ENCODE peak calls at places on chromosomes 12 and 14, in five cellular contexts. U is WTC11, I is endothelial cell of umbilical vein, T is HepG2, M is A549. R is an unnamed sample.

GRCh38 chr12:46470975-46471374 is 98.4 kb upstream of the SLC38A2 start:
- DNase-seq in U (no peak), I (no peak), T (no peak), M (no peak), R (no peak)

GRCh38 chr12:107319536-107320030 is 226.2 kb upstream of the CRY1 start:
- DNase-seq in U (no peak), I (no peak), T (no peak), M (no peak), R (peak; percentile 53)

GRCh38 chr12:124764451-124764850 is 99.2 kb downstream of the SCARB1 start:
- DNase-seq in U (peak; percentile 61), I (peak; percentile 39), T (no peak), M (peak; percentile 88), R (peak; percentile 87)

GRCh38 chr12:53005215-53005985 is 856 bp upstream of the EIF4B start:
- DNase-seq in U (peak; percentile 42), I (no peak), T (no peak), M (peak; percentile 33), R (peak; percentile 42)

GRCh38 chr12:3863756-3864155 is 9.4 kb downstream of the PARP11 start:
- DNase-seq in U (no peak), I (no peak), T (no peak), M (no peak), R (no peak)

GRCh38 chr14:61887628-61888027 is 125.4 kb downstream of the SNAPC1 start:
- DNase-seq in U (no peak), I (no peak), T (no peak), M (no peak), R (no peak)

GRCh38 chr12:3752741-3753486 is at the start of gene CRACR2A:
- DNase-seq in U (peak; percentile 87), I (peak; percentile 75), T (no peak), M (peak; percentile 68), R (peak; percentile 93)

GRCh38 chr12:14845350-14845750 is 2.0 kb upstream of the ART4 start:
- DNase-seq in U (peak; percentile 32), I (peak; percentile 81), T (peak; percentile 56), M (peak; percentile 64), R (peak; percentile 59)

GRCh38 chr12:122518908-122519307 is 7.8 kb downstream of the RSRC2 start:
- DNase-seq in U (no peak), I (no peak), T (no peak), M (no peak), R (no peak)

GRCh38 chr12:120236124-120236398 is 29.5 kb downstream of the PXN start:
- DNase-seq in U (no peak), I (no peak), T (no peak), M (no peak), R (no peak)
- TF ChIP-seq MAX in U (no peak), I (no peak), T (no peak), M (no peak), R (no peak)

GRCh38 chr14:101734241-101734847 is 27.2 kb upstream of the PPP2R5C start:
- DNase-seq in U (no peak), I (no peak), T (no peak), M (no peak), R (no peak)
- TF ChIP-seq MAX in U (no peak), I (no peak), T (no peak), M (no peak), R (no peak)

GRCh38 chr14:23431486-23431885 is 4.0 kb downstream of the MYH7 start:
- DNase-seq in U (no peak), I (no peak), T (no peak), M (no peak), R (no peak)
- TF ChIP-seq MAX in U (no peak), I (no peak), T (no peak), M (no peak), R (no peak)

DNA sequence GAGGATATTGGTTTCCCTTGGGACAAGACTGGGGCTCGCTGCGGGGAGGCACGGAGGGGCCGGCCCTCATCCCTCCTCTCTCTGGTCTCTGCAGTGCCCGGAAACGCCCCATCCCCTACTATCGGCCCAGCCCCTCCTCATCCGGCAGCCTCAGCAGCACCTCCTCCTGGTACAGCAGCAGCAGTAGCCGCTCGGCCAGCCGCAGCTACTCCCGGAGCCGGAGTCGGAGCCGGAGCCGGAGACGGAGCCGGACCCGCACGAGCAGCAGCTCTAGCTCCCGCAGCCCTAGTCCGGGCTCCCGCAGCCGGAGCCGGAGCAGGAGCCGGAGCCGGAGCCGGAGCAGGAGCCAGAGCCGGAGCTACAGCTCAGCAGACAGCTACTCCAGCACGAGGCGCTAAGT is 22.3 kb upstream of the HSPB8 start:
- DNase-seq in U (peak; percentile 86), I (no peak), T (no peak), M (peak; percentile 11), R (no peak)
- TF ChIP-seq MAX in U (peak; percentile 26), I (no peak), T (no peak), M (no peak), R (no peak)

GRCh38 chr12:11545438-11546330 is 103.8 kb upstream of the ETV6 start:
- DNase-seq in U (no peak), I (peak; percentile 66), T (no peak), M (no peak), R (peak; percentile 87)
- TF ChIP-seq MAX in U (no peak), I (no peak), T (no peak), M (no peak), R (no peak)

GRCh38 chr12:25723921-25724491 is 170.9 kb upstream of the LMNTD1 start:
- DNase-seq in U (no peak), I (no peak), T (no peak), M (no peak), R (no peak)
- TF ChIP-seq MAX in U (no peak), I (no peak), T (no peak), M (no peak), R (no peak)